ENCODE peak calls at places on chromosomes 6 and 20, in five cellular contexts. F is uterus, N is fibroblast of mammary gland, G is AG09319, I is suprapubic skin. O is an unnamed sample.

GRCh38 chr6:136987526-136987925 is 57.2 kb downstream of the IL20RA start:
- DNase-seq in F (no peak), N (no peak), G (no peak), I (no peak), O (no peak)

GRCh38 chr6:84910881-84911607 is 146.6 kb upstream of the TBX18 start:
- DNase-seq in F (no peak), N (no peak), G (peak; percentile 3), I (no peak), O (peak; percentile 2)

GRCh38 chr6:14772188-14772587 is 473.7 kb upstream of the JARID2 start:
- DNase-seq in F (no peak), N (no peak), G (no peak), I (no peak), O (no peak)

GRCh38 chr20:44335675-44336074 is 1.2 kb upstream of the R3HDML start:
- DNase-seq in F (no peak), N (no peak), G (no peak), I (no peak), O (no peak)

GRCh38 chr6:151808331-151809241 is 1.1 kb downstream of the ESR1 start:
- DNase-seq in F (peak; percentile 51), N (no peak), G (no peak), I (no peak), O (peak; percentile 8)

GRCh38 chr20:43963872-43964791 is 49.5 kb downstream of the TOX2 start:
- DNase-seq in F (no peak), N (peak; percentile 91), G (no peak), I (no peak), O (peak; percentile 51)

GRCh38 chr20:49424536-49424935 is 57.9 kb downstream of the KCNB1 start:
- DNase-seq in F (peak; percentile 51), N (no peak), G (no peak), I (no peak), O (no peak)

GRCh38 chr6:20911826-20912225 is 377.6 kb downstream of the CDKAL1 start:
- DNase-seq in F (no peak), N (no peak), G (no peak), I (no peak), O (no peak)

GRCh38 chr6:156379946-156380707 is 397.1 kb upstream of the ARID1B start:
- DNase-seq in F (no peak), N (no peak), G (no peak), I (no peak), O (peak; percentile 23)

DNA sequence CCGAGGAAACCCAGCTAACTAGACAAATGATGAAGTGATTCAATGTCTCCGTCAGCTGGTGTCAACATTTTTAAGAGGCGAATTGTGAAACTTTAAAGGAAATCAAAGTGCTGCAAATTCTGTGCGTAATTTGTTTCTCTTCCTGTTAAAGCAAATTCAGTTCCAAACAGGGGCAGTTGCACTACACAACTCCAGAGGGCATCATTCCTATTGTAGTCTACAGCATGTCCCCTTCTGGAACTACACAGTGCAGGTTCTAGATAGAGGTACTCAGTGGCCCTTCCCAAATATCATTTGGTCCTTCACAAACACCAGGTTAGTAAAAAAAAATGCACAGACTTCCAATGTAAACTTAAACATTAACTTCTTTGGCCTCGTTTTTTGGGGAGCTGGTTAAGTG is 38.3 kb upstream of the SMLR1 start:
- DNase-seq in F (no peak), N (no peak), G (no peak), I (no peak), O (no peak)
- TF ChIP-seq CTCF in F (no peak), N (no peak), G (no peak), I (no peak), O (no peak)

DNA sequence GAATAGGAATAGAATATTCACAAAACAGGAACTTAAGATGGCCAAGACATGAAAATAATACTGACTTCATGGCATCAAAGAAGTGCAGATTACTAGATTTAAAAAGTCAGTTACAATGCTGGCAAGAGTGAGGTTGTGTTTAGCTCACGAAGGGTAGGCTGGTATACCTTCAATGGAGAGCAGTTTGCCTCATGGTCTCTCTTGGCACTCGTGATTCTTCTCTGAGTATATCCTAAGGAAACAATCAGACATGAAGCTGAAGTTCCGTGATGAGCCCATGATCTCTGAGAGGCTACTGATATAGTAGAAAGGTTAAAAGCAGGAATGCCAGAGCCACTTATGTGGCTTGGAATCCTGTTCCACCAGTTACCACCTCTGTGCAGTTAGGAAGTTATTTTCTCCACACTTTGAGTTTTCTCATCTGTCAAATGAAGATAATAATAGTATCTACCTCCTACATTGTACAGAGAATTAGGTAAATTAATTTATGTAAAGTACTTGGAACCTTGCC is 7.2 kb downstream of the NCOA7 start:
- DNase-seq in F (no peak), N (no peak), G (no peak), I (no peak), O (no peak)
- TF ChIP-seq CTCF in F (no peak), N (no peak), G (no peak), I (no peak), O (no peak)

GRCh38 chr6:159169193-159169555 is at the start of gene FNDC1:
- DNase-seq in F (no peak), N (no peak), G (no peak), I (no peak), O (no peak)
- TF ChIP-seq CTCF in F (no peak), N (no peak), G (no peak), I (no peak), O (no peak)

DNA sequence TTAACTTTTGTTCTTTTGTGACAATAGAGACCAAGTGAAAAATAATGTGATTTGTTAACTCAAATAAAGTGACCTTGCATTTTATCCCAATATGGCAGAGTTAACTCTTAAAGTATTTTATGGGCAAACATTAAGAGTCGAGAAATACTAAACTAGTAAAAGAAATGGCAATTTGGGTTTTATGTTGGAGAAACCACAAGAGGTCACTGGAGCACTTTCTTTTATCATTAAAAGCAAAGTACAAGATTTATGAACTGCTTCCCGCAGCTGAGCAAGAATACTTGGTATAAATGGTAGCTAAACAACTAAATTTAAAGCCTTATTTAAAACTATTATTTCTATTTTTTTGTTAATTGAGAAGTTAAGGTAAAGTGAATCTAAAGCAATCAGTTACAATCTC is 33.5 kb upstream of the MCM9 start:
- DNase-seq in F (no peak), N (peak; percentile 46), G (no peak), I (no peak), O (no peak)
- TF ChIP-seq CTCF in F (peak; percentile 36), N (peak; percentile 27), G (peak; percentile 30), I (no peak), O (peak; percentile 40)

GRCh38 chr20:9611921-9612320 is 97.5 kb downstream of the LAMP5 start:
- DNase-seq in F (no peak), N (no peak), G (no peak), I (no peak), O (no peak)

GRCh38 chr20:9613871-9614270 is 99.5 kb downstream of the LAMP5 start:
- DNase-seq in F (no peak), N (peak; percentile 2), G (no peak), I (no peak), O (no peak)

GRCh38 chr20:9610665-9611064 is 96.3 kb downstream of the LAMP5 start:
- DNase-seq in F (no peak), N (no peak), G (no peak), I (no peak), O (no peak)

GRCh38 chr20:9609892-9610502 is 95.6 kb downstream of the LAMP5 start:
- DNase-seq in F (peak; percentile 31), N (peak; percentile 77), G (peak; percentile 62), I (no peak), O (peak; percentile 63)

DNA sequence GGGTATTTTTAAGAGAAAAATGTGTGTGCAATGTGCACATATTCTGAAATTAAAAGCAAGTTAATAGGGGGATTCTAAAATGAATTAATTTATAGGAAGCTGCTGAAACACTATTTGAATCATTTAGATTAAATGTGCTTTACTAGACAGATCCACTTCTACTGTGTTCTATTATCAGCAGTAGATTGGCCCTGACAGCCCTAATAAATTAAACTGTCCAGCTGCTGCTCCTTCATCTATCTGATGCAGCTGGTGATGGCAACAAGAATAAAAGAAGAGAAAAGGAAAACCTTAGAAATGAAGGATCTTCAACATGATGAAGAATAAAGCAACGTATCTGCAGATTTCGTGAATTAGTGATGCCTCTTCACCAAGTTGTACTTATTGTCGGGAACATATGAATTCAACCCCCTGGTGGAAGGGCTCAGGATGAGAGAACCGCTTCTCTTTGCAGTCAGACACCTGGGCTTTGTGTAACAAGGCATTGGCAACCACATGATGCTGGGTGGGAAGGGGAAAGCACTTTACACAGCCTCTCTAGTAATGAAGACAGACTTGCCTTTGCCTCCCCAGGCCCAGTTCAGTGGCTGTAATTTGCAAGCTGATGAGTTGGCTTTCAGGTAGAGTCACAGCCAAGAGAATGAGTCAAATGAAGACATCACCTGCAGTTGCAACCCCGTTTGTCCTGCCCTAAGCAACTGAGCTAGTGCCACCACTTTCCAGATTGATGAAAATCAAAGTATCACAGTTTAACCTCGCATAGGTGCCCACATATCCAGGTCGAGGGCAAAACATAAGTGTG is 94.5 kb downstream of the LAMP5 start:
- DNase-seq in F (no peak), N (no peak), G (no peak), I (no peak), O (no peak)
- TF ChIP-seq CTCF in F (no peak), N (no peak), G (no peak), I (no peak), O (no peak)

GRCh38 chr20:36916199-36916598 is 35.3 kb downstream of the SAMHD1 start:
- DNase-seq in F (no peak), N (no peak), G (no peak), I (no peak), O (no peak)

GRCh38 chr20:36920334-36920730 is 31.2 kb downstream of the SAMHD1 start:
- DNase-seq in F (no peak), N (no peak), G (no peak), I (peak; percentile 21), O (no peak)

GRCh38 chr20:36917943-36918342 is 33.6 kb downstream of the SAMHD1 start:
- DNase-seq in F (no peak), N (no peak), G (no peak), I (no peak), O (no peak)

GRCh38 chr20:36919715-36920333 is 31.7 kb downstream of the SAMHD1 start:
- DNase-seq in F (no peak), N (peak; percentile 75), G (no peak), I (no peak), O (no peak)

DNA sequence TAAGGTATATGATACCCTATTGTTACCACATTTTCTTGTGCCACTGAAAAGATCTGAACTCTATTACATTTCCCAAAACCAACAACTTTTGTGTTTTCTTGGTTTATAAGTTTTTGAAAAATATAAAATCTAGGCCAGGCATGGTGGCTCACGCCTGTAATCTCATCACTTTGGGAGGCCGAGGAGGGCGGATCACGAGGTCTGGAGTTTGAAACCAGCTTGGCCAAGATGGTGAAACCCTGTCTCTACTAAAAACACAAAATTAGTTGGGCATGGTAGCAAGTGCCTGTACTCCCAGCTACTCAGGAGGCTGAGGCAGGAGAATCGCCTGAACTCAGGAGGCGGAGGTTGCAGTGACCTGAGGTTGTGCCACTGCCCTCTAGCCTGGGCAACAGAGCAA is 34.3 kb downstream of the SAMHD1 start:
- DNase-seq in F (no peak), N (no peak), G (no peak), I (no peak), O (no peak)
- TF ChIP-seq CTCF in F (no peak), N (no peak), G (no peak), I (no peak), O (no peak)

O was measured in adrenal gland.